ENCODE peak calls at places on chromosomes 11 and 22, in ten cellular contexts. R is dorsolateral prefrontal cortex; A is KG1; G is posterior vena cava; B is activated CD4-positive, alpha-beta T cell treated with anti-CD3 and anti-CD28 coated beads, Interleukin-2, amount 10 ng/mL, durations not matched to agents 24 days and 14 days; N is amniotic stem cell; Q is fibroblast of pulmonary artery; F is SK-N-SH; L is epithelial cell of esophagus; Z is AG04450. V is an unnamed sample.

GRCh38 chr11:16862733-16863132 is 124.3 kb downstream of the C11orf58 start:
- DNase-seq in R (no peak), N (no peak), L (no peak), Z (no peak), Q (no peak), B (no peak), F (peak; percentile 46), G (no peak), A (no peak), V (no peak)

GRCh38 chr11:113419426-113420003 is 31.9 kb downstream of the ANKK1 start:
- DNase-seq in Q (no peak), B (no peak), G (no peak), N (no peak), Z (no peak), R (no peak), A (no peak), F (no peak), L (no peak), V (no peak)

GRCh38 chr22:24053481-24054226 is 42.5 kb downstream of the CABIN1 start:
- DNase-seq in B (no peak), A (no peak), F (no peak), R (no peak), N (no peak), L (no peak), Z (no peak), Q (no peak), G (no peak), V (no peak)

GRCh38 chr22:32636884-32637283 is 162.3 kb downstream of the FBXO7 start:
- DNase-seq in L (peak; percentile 33), R (no peak), Q (no peak), F (no peak), Z (no peak), B (no peak), N (no peak), A (no peak), G (no peak), V (no peak)

GRCh38 chr11:29173660-29174062 is 843.2 kb downstream of the KCNA4 start:
- DNase-seq in Q (peak; percentile 85), F (no peak), G (no peak), L (peak; percentile 59), N (peak; percentile 57), R (no peak), B (no peak), A (no peak), Z (peak; percentile 88), V (peak; percentile 82)

GRCh38 chr22:38755155-38755910 is 465 bp downstream of the SUN2 start:
- DNase-seq in A (no peak), F (peak; percentile 80), Q (peak; percentile 68), L (peak; percentile 35), R (peak; percentile 87), Z (no peak), G (peak; percentile 99), N (peak; percentile 42), B (peak; percentile 89), V (peak; percentile 86)

GRCh38 chr11:68043349-68044144 is 4.7 kb downstream of the TCIRG1 start:
- DNase-seq in N (no peak), Q (peak; percentile 55), B (no peak), R (no peak), G (no peak), A (no peak), F (peak; percentile 53), L (no peak), Z (no peak), V (no peak)

GRCh38 chr11:8834379-8834778 is 76.6 kb upstream of the AKIP1 start:
- DNase-seq in Z (no peak), F (no peak), Q (no peak), B (no peak), R (no peak), G (no peak), A (no peak), N (no peak), L (no peak), V (no peak)

GRCh38 chr11:119880143-119880542 is 151.1 kb upstream of the NECTIN1 start:
- DNase-seq in F (no peak), G (peak; percentile 57), R (no peak), B (no peak), Z (no peak), L (no peak), Q (no peak), N (no peak), A (no peak), V (no peak)

GRCh38 chr22:41833369-41834004 is 582 bp downstream of the SREBF2 start:
- DNase-seq in L (no peak), R (peak; percentile 58), N (no peak), G (peak; percentile 84), A (no peak), B (peak; percentile 89), Q (peak; percentile 27), F (peak; percentile 68), Z (no peak), V (peak; percentile 58)

GRCh38 chr11:134980819-134981710 is 569.0 kb upstream of the B3GAT1 start:
- DNase-seq in N (no peak), G (no peak), A (no peak), F (no peak), Z (no peak), R (no peak), L (no peak), Q (no peak), B (no peak), V (no peak)

GRCh38 chr22:49853981-49854791 is 542 bp downstream of the ZBED4 start:
- DNase-seq in A (no peak), Q (peak; percentile 30), N (no peak), L (peak; percentile 35), R (peak; percentile 55), B (peak; percentile 77), Z (no peak), F (peak; percentile 59), G (no peak), V (peak; percentile 60)

GRCh38 chr22:30044369-30044768 is 35.9 kb upstream of the HORMAD2 start:
- DNase-seq in Q (peak; percentile 87), N (peak; percentile 75), Z (peak; percentile 78), R (no peak), B (no peak), L (peak; percentile 91), F (peak; percentile 45), A (no peak), G (no peak), V (peak; percentile 92)

GRCh38 chr22:19501897-19502447 is 22.2 kb downstream of the CLDN5 start:
- DNase-seq in Q (no peak), A (no peak), B (no peak), F (no peak), Z (no peak), N (no peak), R (no peak), L (no peak), G (no peak), V (no peak)

GRCh38 chr22:50316114-50317065 is 8.9 kb upstream of the PLXNB2 start:
- DNase-seq in F (peak; percentile 57), A (no peak), Q (no peak), R (no peak), G (peak; percentile 66), B (no peak), Z (no peak), L (no peak), N (no peak), V (no peak)

GRCh38 chr11:79101736-79102135 is 339.1 kb downstream of the TENM4 start:
- DNase-seq in Q (no peak), R (no peak), G (no peak), B (no peak), F (no peak), A (no peak), L (no peak), N (no peak), Z (no peak), V (no peak)

GRCh38 chr11:93484716-93485115 is 58.5 kb downstream of the SMCO4 start:
- DNase-seq in Z (peak; percentile 34), B (no peak), Q (peak; percentile 10), F (peak; percentile 75), G (no peak), N (no peak), A (no peak), L (no peak), R (no peak), V (peak; percentile 24)

GRCh38 chr22:28817919-28818859 is 17.8 kb upstream of the XBP1 start:
- DNase-seq in A (no peak), Q (no peak), B (no peak), N (no peak), L (peak; percentile 68), Z (no peak), G (peak; percentile 66), R (no peak), F (peak; percentile 34), V (no peak)

GRCh38 chr11:48013269-48013901 is 33.0 kb downstream of the PTPRJ start:
- DNase-seq in F (no peak), B (peak; percentile 82), R (no peak), Z (no peak), L (peak; percentile 23), Q (peak; percentile 47), A (no peak), N (no peak), G (peak; percentile 79), V (no peak)

GRCh38 chr11:104584823-104585222 is 313.4 kb downstream of the CASP12 start:
- DNase-seq in A (no peak), Q (no peak), Z (no peak), R (no peak), F (no peak), B (no peak), N (no peak), L (no peak), G (no peak), V (no peak)

V was measured in astrocyte of the hippocampus.